ENCODE peak calls at places on chromosomes 4 and X, in seven cellular contexts. J is esophagus squamous epithelium, W is PC-3, T is retinal pigment epithelial cell, D is astrocyte of the spinal cord, M is GM12864, Q is GM20000. U is an unnamed sample.

GRCh38 chrX:97547873-97548578 is 664.3 kb downstream of the RPA4 start:
- DNase-seq in T (no peak), W (peak), M (no peak), J (no peak), Q (no peak), D (peak), U (no peak)

GRCh38 chr4:154192585-154192984 is 299.0 kb downstream of the DCHS2 start:
- DNase-seq in Q (no peak), D (no peak), M (no peak), J (no peak), W (no peak), T (no peak), U (no peak)

GRCh38 chrX:69388526-69388925 is 115.6 kb upstream of the NALF2 start:
- DNase-seq in T (no peak), D (no peak), J (no peak), W (no peak), M (no peak), Q (no peak), U (no peak)

GRCh38 chr4:128906581-128906980 is 97.1 kb downstream of the JADE1 start:
- DNase-seq in Q (no peak), T (no peak), J (no peak), M (no peak), W (no peak), D (no peak), U (no peak)

GRCh38 chrX:24055043-24055356 is 244 bp downstream of the EIF2S3 start:
- DNase-seq in T (no peak), M (no peak), W (no peak), Q (no peak), J (no peak), D (no peak), U (no peak)

GRCh38 chr4:135670548-135670947 is 1469.0 kb upstream of the PABPC4L start:
- DNase-seq in J (no peak), D (no peak), Q (no peak), M (no peak), W (no peak), T (no peak), U (no peak)

GRCh38 chr4:159077702-159078495 is 25.0 kb upstream of the RAPGEF2 start:
- DNase-seq in J (no peak), D (peak), M (peak), W (peak), T (no peak), Q (peak), U (no peak)

GRCh38 chr4:168803727-168804126 is 206.3 kb downstream of the CBR4 start:
- DNase-seq in T (no peak), D (peak), Q (no peak), J (no peak), W (no peak), M (no peak), U (peak)

GRCh38 chr4:102754044-102754443 is 6.7 kb downstream of the MANBA start:
- DNase-seq in D (no peak), W (peak), J (no peak), Q (no peak), M (no peak), T (no peak), U (no peak)

GRCh38 chrX:44972132-44972531 is 99.1 kb downstream of the KDM6A start:
- DNase-seq in Q (no peak), W (no peak), J (no peak), D (no peak), M (no peak), T (no peak), U (no peak)

GRCh38 chr4:76590847-76591281 is 155.8 kb downstream of the SHROOM3 start:
- DNase-seq in D (peak), M (no peak), J (no peak), Q (no peak), T (no peak), W (no peak), U (no peak)

GRCh38 chrX:103376118-103376978 is at the start of gene BEX3:
- DNase-seq in T (no peak), J (no peak), W (peak), D (peak), Q (no peak), M (no peak), U (peak)

GRCh38 chr4:84697615-84698201 is 114.8 kb downstream of the CDS1 start:
- DNase-seq in M (no peak), W (peak), J (no peak), Q (no peak), D (no peak), T (no peak), U (no peak)

GRCh38 chrX:68994135-68994882 is 165.5 kb downstream of the EFNB1 start:
- DNase-seq in T (no peak), J (no peak), M (no peak), Q (no peak), D (no peak), W (no peak), U (no peak)

GRCh38 chrX:7169627-7170026 is 21.7 kb upstream of the PUDP start:
- DNase-seq in W (no peak), D (no peak), T (no peak), M (no peak), J (no peak), Q (no peak), U (no peak)

GRCh38 chrX:7168366-7168765 is 20.4 kb upstream of the PUDP start:
- DNase-seq in J (no peak), D (no peak), T (no peak), W (no peak), M (no peak), Q (no peak), U (no peak)

GRCh38 chrX:7170903-7171302 is 22.9 kb upstream of the PUDP start:
- DNase-seq in W (peak), D (no peak), Q (no peak), T (no peak), J (no peak), M (no peak), U (peak)
- TF ChIP-seq CTCF in W (peak), D (peak), Q (no peak), T (peak), J (no peak), M (peak), U (peak)

GRCh38 chr4:186554485-186554884 is 882 bp downstream of the MTNR1A start:
- DNase-seq in W (peak), J (no peak), M (no peak), Q (no peak), T (no peak), D (no peak), U (peak)
- TF ChIP-seq CTCF in W (peak), J (no peak), M (no peak), Q (no peak), T (peak), D (peak), U (peak)

DNA sequence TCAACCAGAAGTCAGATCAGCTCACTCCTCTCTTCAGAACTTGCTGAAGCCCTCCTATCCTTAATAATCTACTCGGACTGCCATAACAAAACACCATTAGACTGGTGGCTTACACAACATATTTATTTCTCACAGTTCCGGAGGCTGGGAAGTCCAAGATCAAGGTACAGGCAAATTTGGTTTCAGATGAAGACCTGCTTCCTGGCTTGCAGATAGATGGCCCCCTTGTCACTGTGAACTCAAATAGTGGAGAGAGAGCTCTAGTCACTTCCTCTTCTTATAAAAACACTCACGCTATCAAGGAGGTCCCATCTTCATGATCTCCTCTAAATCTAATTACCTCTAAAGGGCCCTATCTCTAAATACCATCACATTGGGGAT is 125.1 kb downstream of the CAMK2D start:
- DNase-seq in M (peak), D (no peak), T (no peak), W (peak), Q (peak), J (no peak), U (no peak)
- TF ChIP-seq CTCF in M (peak), D (no peak), T (no peak), W (peak), Q (peak), J (no peak), U (no peak)

GRCh38 chr4:152065545-152065944 is 304.7 kb upstream of the GATB start:
- DNase-seq in D (no peak), J (no peak), M (no peak), W (no peak), T (no peak), Q (no peak), U (no peak)
- TF ChIP-seq CTCF in D (no peak), J (no peak), M (no peak), W (no peak), T (no peak), Q (no peak), U (no peak)